ENCODE peak calls at places on chromosomes 3 and 15, in nine cellular contexts. One of them, this sample, is unnamed.

GRCh38 chr3:39255503-39256325 is 24.1 kb downstream of the CX3CR1 start:
- DNase-seq in HEK293T: no peak
- DNase-seq in activated CD8-positive, alpha-beta memory T cell treated with anti-CD3 and anti-CD28 coated beads, Interleukin-2, amount 50 U/mL, for 4 hours: no peak
- DNase-seq in heart right ventricle: peak
- DNase-seq in HFFc6: no peak
- DNase-seq in T-helper 9 cell: no peak
- DNase-seq in anterior cingulate cortex: no peak
- DNase-seq in sigmoid colon: no peak
- DNase-seq in uterus: no peak
- DNase-seq in this sample: no peak

GRCh38 chr3:114350690-114351089 is 56.9 kb downstream of the TIGIT start:
- DNase-seq in HEK293T: no peak
- DNase-seq in activated CD8-positive, alpha-beta memory T cell treated with anti-CD3 and anti-CD28 coated beads, Interleukin-2, amount 50 U/mL, for 4 hours: no peak
- DNase-seq in heart right ventricle: no peak
- DNase-seq in HFFc6: no peak
- DNase-seq in T-helper 9 cell: no peak
- DNase-seq in anterior cingulate cortex: no peak
- DNase-seq in sigmoid colon: no peak
- DNase-seq in uterus: no peak
- DNase-seq in this sample: no peak

GRCh38 chr3:99269606-99270355 is 368.3 kb upstream of the DCBLD2 start:
- DNase-seq in HEK293T: no peak
- DNase-seq in activated CD8-positive, alpha-beta memory T cell treated with anti-CD3 and anti-CD28 coated beads, Interleukin-2, amount 50 U/mL, for 4 hours: no peak
- DNase-seq in heart right ventricle: peak
- DNase-seq in HFFc6: peak
- DNase-seq in T-helper 9 cell: no peak
- DNase-seq in anterior cingulate cortex: no peak
- DNase-seq in sigmoid colon: peak
- DNase-seq in uterus: peak
- DNase-seq in this sample: no peak

GRCh38 chr15:90664650-90665287 is 52.4 kb upstream of the BLM start:
- DNase-seq in HEK293T: no peak
- DNase-seq in activated CD8-positive, alpha-beta memory T cell treated with anti-CD3 and anti-CD28 coated beads, Interleukin-2, amount 50 U/mL, for 4 hours: no peak
- DNase-seq in heart right ventricle: peak
- DNase-seq in HFFc6: no peak
- DNase-seq in T-helper 9 cell: no peak
- DNase-seq in anterior cingulate cortex: no peak
- DNase-seq in sigmoid colon: peak
- DNase-seq in uterus: peak
- DNase-seq in this sample: no peak

GRCh38 chr15:86911022-86911421 is 831.4 kb downstream of the AGBL1 start:
- DNase-seq in HEK293T: no peak
- DNase-seq in activated CD8-positive, alpha-beta memory T cell treated with anti-CD3 and anti-CD28 coated beads, Interleukin-2, amount 50 U/mL, for 4 hours: no peak
- DNase-seq in heart right ventricle: no peak
- DNase-seq in HFFc6: no peak
- DNase-seq in T-helper 9 cell: no peak
- DNase-seq in anterior cingulate cortex: no peak
- DNase-seq in sigmoid colon: no peak
- DNase-seq in uterus: no peak
- DNase-seq in this sample: no peak

GRCh38 chr3:14137445-14137844 is 12.6 kb downstream of the TMEM43 start:
- DNase-seq in HEK293T: no peak
- DNase-seq in activated CD8-positive, alpha-beta memory T cell treated with anti-CD3 and anti-CD28 coated beads, Interleukin-2, amount 50 U/mL, for 4 hours: no peak
- DNase-seq in heart right ventricle: no peak
- DNase-seq in HFFc6: no peak
- DNase-seq in T-helper 9 cell: no peak
- DNase-seq in anterior cingulate cortex: no peak
- DNase-seq in sigmoid colon: no peak
- DNase-seq in uterus: no peak
- DNase-seq in this sample: no peak

GRCh38 chr3:120170223-120170622 is 76.0 kb upstream of the GSK3B start:
- DNase-seq in HEK293T: no peak
- DNase-seq in activated CD8-positive, alpha-beta memory T cell treated with anti-CD3 and anti-CD28 coated beads, Interleukin-2, amount 50 U/mL, for 4 hours: no peak
- DNase-seq in heart right ventricle: no peak
- DNase-seq in HFFc6: peak
- DNase-seq in T-helper 9 cell: no peak
- DNase-seq in anterior cingulate cortex: no peak
- DNase-seq in sigmoid colon: no peak
- DNase-seq in uterus: no peak
- DNase-seq in this sample: no peak

GRCh38 chr3:184234224-184234623 is 4.8 kb downstream of the VWA5B2 start:
- DNase-seq in HEK293T: no peak
- DNase-seq in activated CD8-positive, alpha-beta memory T cell treated with anti-CD3 and anti-CD28 coated beads, Interleukin-2, amount 50 U/mL, for 4 hours: no peak
- DNase-seq in heart right ventricle: no peak
- DNase-seq in HFFc6: peak
- DNase-seq in T-helper 9 cell: no peak
- DNase-seq in anterior cingulate cortex: peak
- DNase-seq in sigmoid colon: no peak
- DNase-seq in uterus: peak
- DNase-seq in this sample: no peak

GRCh38 chr15:43948691-43949325 is 122.0 kb downstream of the WDR76 start:
- DNase-seq in HEK293T: no peak
- DNase-seq in activated CD8-positive, alpha-beta memory T cell treated with anti-CD3 and anti-CD28 coated beads, Interleukin-2, amount 50 U/mL, for 4 hours: no peak
- DNase-seq in heart right ventricle: no peak
- DNase-seq in HFFc6: no peak
- DNase-seq in T-helper 9 cell: no peak
- DNase-seq in anterior cingulate cortex: no peak
- DNase-seq in sigmoid colon: no peak
- DNase-seq in uterus: no peak
- DNase-seq in this sample: no peak

GRCh38 chr3:38131621-38132369 is 5.1 kb downstream of the ACAA1 start:
- DNase-seq in HEK293T: peak
- DNase-seq in activated CD8-positive, alpha-beta memory T cell treated with anti-CD3 and anti-CD28 coated beads, Interleukin-2, amount 50 U/mL, for 4 hours: no peak
- DNase-seq in heart right ventricle: no peak
- DNase-seq in HFFc6: peak
- DNase-seq in T-helper 9 cell: no peak
- DNase-seq in anterior cingulate cortex: no peak
- DNase-seq in sigmoid colon: no peak
- DNase-seq in uterus: no peak
- DNase-seq in this sample: peak

GRCh38 chr3:185330644-185331043 is 32.3 kb upstream of the MAP3K13 start:
- DNase-seq in HEK293T: no peak
- DNase-seq in activated CD8-positive, alpha-beta memory T cell treated with anti-CD3 and anti-CD28 coated beads, Interleukin-2, amount 50 U/mL, for 4 hours: no peak
- DNase-seq in heart right ventricle: no peak
- DNase-seq in HFFc6: no peak
- DNase-seq in T-helper 9 cell: no peak
- DNase-seq in anterior cingulate cortex: no peak
- DNase-seq in sigmoid colon: no peak
- DNase-seq in uterus: no peak
- DNase-seq in this sample: no peak

GRCh38 chr3:54873059-54873695 is 54.7 kb downstream of the LRTM1 start:
- DNase-seq in HEK293T: no peak
- DNase-seq in activated CD8-positive, alpha-beta memory T cell treated with anti-CD3 and anti-CD28 coated beads, Interleukin-2, amount 50 U/mL, for 4 hours: no peak
- DNase-seq in heart right ventricle: no peak
- DNase-seq in HFFc6: no peak
- DNase-seq in T-helper 9 cell: no peak
- DNase-seq in anterior cingulate cortex: no peak
- DNase-seq in sigmoid colon: no peak
- DNase-seq in uterus: no peak
- DNase-seq in this sample: no peak

GRCh38 chr3:149333518-149333859 is at the start of gene TM4SF18:
- DNase-seq in HEK293T: no peak
- DNase-seq in activated CD8-positive, alpha-beta memory T cell treated with anti-CD3 and anti-CD28 coated beads, Interleukin-2, amount 50 U/mL, for 4 hours: no peak
- DNase-seq in heart right ventricle: no peak
- DNase-seq in HFFc6: no peak
- DNase-seq in T-helper 9 cell: no peak
- DNase-seq in anterior cingulate cortex: no peak
- DNase-seq in sigmoid colon: no peak
- DNase-seq in uterus: no peak
- DNase-seq in this sample: no peak

GRCh38 chr15:70127288-70127746 is 29.6 kb upstream of the TLE3 start:
- DNase-seq in HEK293T: no peak
- DNase-seq in activated CD8-positive, alpha-beta memory T cell treated with anti-CD3 and anti-CD28 coated beads, Interleukin-2, amount 50 U/mL, for 4 hours: no peak
- DNase-seq in heart right ventricle: peak
- DNase-seq in HFFc6: no peak
- DNase-seq in T-helper 9 cell: no peak
- DNase-seq in anterior cingulate cortex: peak
- DNase-seq in sigmoid colon: peak
- DNase-seq in uterus: no peak
- DNase-seq in this sample: no peak

GRCh38 chr3:71543371-71544016 is 40.0 kb downstream of the FOXP1 start:
- DNase-seq in HEK293T: no peak
- DNase-seq in activated CD8-positive, alpha-beta memory T cell treated with anti-CD3 and anti-CD28 coated beads, Interleukin-2, amount 50 U/mL, for 4 hours: no peak
- DNase-seq in heart right ventricle: no peak
- DNase-seq in HFFc6: no peak
- DNase-seq in T-helper 9 cell: no peak
- DNase-seq in anterior cingulate cortex: peak
- DNase-seq in sigmoid colon: no peak
- DNase-seq in uterus: peak
- DNase-seq in this sample: no peak

GRCh38 chr3:32575451-32575850 is 4.8 kb upstream of the DYNC1LI1 start:
- DNase-seq in HEK293T: no peak
- DNase-seq in activated CD8-positive, alpha-beta memory T cell treated with anti-CD3 and anti-CD28 coated beads, Interleukin-2, amount 50 U/mL, for 4 hours: no peak
- DNase-seq in heart right ventricle: no peak
- DNase-seq in HFFc6: peak
- DNase-seq in T-helper 9 cell: no peak
- DNase-seq in anterior cingulate cortex: no peak
- DNase-seq in sigmoid colon: no peak
- DNase-seq in uterus: no peak
- DNase-seq in this sample: no peak

GRCh38 chr15:72463702-72464101 is 10.4 kb upstream of the ARIH1 start:
- DNase-seq in HEK293T: no peak
- DNase-seq in activated CD8-positive, alpha-beta memory T cell treated with anti-CD3 and anti-CD28 coated beads, Interleukin-2, amount 50 U/mL, for 4 hours: no peak
- DNase-seq in heart right ventricle: no peak
- DNase-seq in HFFc6: no peak
- DNase-seq in T-helper 9 cell: no peak
- DNase-seq in anterior cingulate cortex: no peak
- DNase-seq in sigmoid colon: no peak
- DNase-seq in uterus: no peak
- DNase-seq in this sample: no peak

GRCh38 chr15:79896131-79896633 is 632 bp downstream of the MTHFS start:
- DNase-seq in HEK293T: peak
- DNase-seq in activated CD8-positive, alpha-beta memory T cell treated with anti-CD3 and anti-CD28 coated beads, Interleukin-2, amount 50 U/mL, for 4 hours: peak
- DNase-seq in heart right ventricle: no peak
- DNase-seq in HFFc6: no peak
- DNase-seq in T-helper 9 cell: no peak
- DNase-seq in anterior cingulate cortex: no peak
- DNase-seq in sigmoid colon: no peak
- DNase-seq in uterus: no peak
- DNase-seq in this sample: no peak

GRCh38 chr3:134064081-134064480 is 34.4 kb upstream of the SLCO2A1 start:
- DNase-seq in HEK293T: no peak
- DNase-seq in activated CD8-positive, alpha-beta memory T cell treated with anti-CD3 and anti-CD28 coated beads, Interleukin-2, amount 50 U/mL, for 4 hours: no peak
- DNase-seq in heart right ventricle: no peak
- DNase-seq in HFFc6: no peak
- DNase-seq in T-helper 9 cell: no peak
- DNase-seq in anterior cingulate cortex: no peak
- DNase-seq in sigmoid colon: no peak
- DNase-seq in uterus: no peak
- DNase-seq in this sample: no peak

GRCh38 chr15:58190419-58190818 is 52.2 kb downstream of the AQP9 start:
- DNase-seq in HEK293T: no peak
- DNase-seq in activated CD8-positive, alpha-beta memory T cell treated with anti-CD3 and anti-CD28 coated beads, Interleukin-2, amount 50 U/mL, for 4 hours: no peak
- DNase-seq in heart right ventricle: no peak
- DNase-seq in HFFc6: no peak
- DNase-seq in T-helper 9 cell: no peak
- DNase-seq in anterior cingulate cortex: no peak
- DNase-seq in sigmoid colon: no peak
- DNase-seq in uterus: no peak
- DNase-seq in this sample: no peak

GRCh38 chr15:51401872-51402517 is 60.5 kb downstream of the GLDN start:
- DNase-seq in HEK293T: peak
- DNase-seq in activated CD8-positive, alpha-beta memory T cell treated with anti-CD3 and anti-CD28 coated beads, Interleukin-2, amount 50 U/mL, for 4 hours: no peak
- DNase-seq in heart right ventricle: peak
- DNase-seq in HFFc6: peak
- DNase-seq in T-helper 9 cell: no peak
- DNase-seq in anterior cingulate cortex: peak
- DNase-seq in sigmoid colon: no peak
- DNase-seq in uterus: no peak
- DNase-seq in this sample: no peak

GRCh38 chr3:154799801-154800200 is 280.3 kb upstream of the MME start:
- DNase-seq in HEK293T: no peak
- DNase-seq in activated CD8-positive, alpha-beta memory T cell treated with anti-CD3 and anti-CD28 coated beads, Interleukin-2, amount 50 U/mL, for 4 hours: no peak
- DNase-seq in heart right ventricle: no peak
- DNase-seq in HFFc6: no peak
- DNase-seq in T-helper 9 cell: no peak
- DNase-seq in anterior cingulate cortex: no peak
- DNase-seq in sigmoid colon: no peak
- DNase-seq in uterus: no peak
- DNase-seq in this sample: no peak

GRCh38 chr3:56753206-56753605 is 48.5 kb downstream of the ARHGEF3 start:
- DNase-seq in HEK293T: no peak
- DNase-seq in activated CD8-positive, alpha-beta memory T cell treated with anti-CD3 and anti-CD28 coated beads, Interleukin-2, amount 50 U/mL, for 4 hours: no peak
- DNase-seq in heart right ventricle: no peak
- DNase-seq in HFFc6: peak
- DNase-seq in T-helper 9 cell: no peak
- DNase-seq in anterior cingulate cortex: no peak
- DNase-seq in sigmoid colon: no peak
- DNase-seq in uterus: no peak
- DNase-seq in this sample: no peak

GRCh38 chr3:103991461-103992115 is 1375.1 kb upstream of the ALCAM start:
- DNase-seq in HEK293T: peak
- DNase-seq in activated CD8-positive, alpha-beta memory T cell treated with anti-CD3 and anti-CD28 coated beads, Interleukin-2, amount 50 U/mL, for 4 hours: no peak
- DNase-seq in heart right ventricle: no peak
- DNase-seq in HFFc6: no peak
- DNase-seq in T-helper 9 cell: no peak
- DNase-seq in anterior cingulate cortex: no peak
- DNase-seq in sigmoid colon: no peak
- DNase-seq in uterus: no peak
- DNase-seq in this sample: no peak

GRCh38 chr3:71117572-71118247 is 465.8 kb downstream of the FOXP1 start:
- DNase-seq in HEK293T: no peak
- DNase-seq in activated CD8-positive, alpha-beta memory T cell treated with anti-CD3 and anti-CD28 coated beads, Interleukin-2, amount 50 U/mL, for 4 hours: no peak
- DNase-seq in heart right ventricle: no peak
- DNase-seq in HFFc6: no peak
- DNase-seq in T-helper 9 cell: no peak
- DNase-seq in anterior cingulate cortex: no peak
- DNase-seq in sigmoid colon: no peak
- DNase-seq in uterus: no peak
- DNase-seq in this sample: no peak

GRCh38 chr15:90022345-90022744 is 21.2 kb downstream of the ZNF710 start:
- DNase-seq in HEK293T: no peak
- DNase-seq in activated CD8-positive, alpha-beta memory T cell treated with anti-CD3 and anti-CD28 coated beads, Interleukin-2, amount 50 U/mL, for 4 hours: no peak
- DNase-seq in heart right ventricle: no peak
- DNase-seq in HFFc6: no peak
- DNase-seq in T-helper 9 cell: no peak
- DNase-seq in anterior cingulate cortex: no peak
- DNase-seq in sigmoid colon: peak
- DNase-seq in uterus: no peak
- DNase-seq in this sample: no peak

GRCh38 chr3:30408105-30408557 is 198.3 kb upstream of the TGFBR2 start:
- DNase-seq in HEK293T: no peak
- DNase-seq in activated CD8-positive, alpha-beta memory T cell treated with anti-CD3 and anti-CD28 coated beads, Interleukin-2, amount 50 U/mL, for 4 hours: no peak
- DNase-seq in heart right ventricle: no peak
- DNase-seq in HFFc6: no peak
- DNase-seq in T-helper 9 cell: no peak
- DNase-seq in anterior cingulate cortex: no peak
- DNase-seq in sigmoid colon: no peak
- DNase-seq in uterus: no peak
- DNase-seq in this sample: no peak

GRCh38 chr3:12222765-12223485 is 64.2 kb upstream of the TIMP4 start:
- DNase-seq in HEK293T: no peak
- DNase-seq in activated CD8-positive, alpha-beta memory T cell treated with anti-CD3 and anti-CD28 coated beads, Interleukin-2, amount 50 U/mL, for 4 hours: no peak
- DNase-seq in heart right ventricle: no peak
- DNase-seq in HFFc6: peak
- DNase-seq in T-helper 9 cell: no peak
- DNase-seq in anterior cingulate cortex: no peak
- DNase-seq in sigmoid colon: no peak
- DNase-seq in uterus: no peak
- DNase-seq in this sample: no peak

GRCh38 chr15:51706931-51707608 is 25.8 kb downstream of the SCG3 start:
- DNase-seq in HEK293T: no peak
- DNase-seq in activated CD8-positive, alpha-beta memory T cell treated with anti-CD3 and anti-CD28 coated beads, Interleukin-2, amount 50 U/mL, for 4 hours: no peak
- DNase-seq in heart right ventricle: no peak
- DNase-seq in HFFc6: no peak
- DNase-seq in T-helper 9 cell: no peak
- DNase-seq in anterior cingulate cortex: no peak
- DNase-seq in sigmoid colon: no peak
- DNase-seq in uterus: no peak
- DNase-seq in this sample: no peak

GRCh38 chr15:70126382-70126781 is 28.7 kb upstream of the TLE3 start:
- DNase-seq in HEK293T: no peak
- DNase-seq in activated CD8-positive, alpha-beta memory T cell treated with anti-CD3 and anti-CD28 coated beads, Interleukin-2, amount 50 U/mL, for 4 hours: no peak
- DNase-seq in heart right ventricle: no peak
- DNase-seq in HFFc6: no peak
- DNase-seq in T-helper 9 cell: no peak
- DNase-seq in anterior cingulate cortex: no peak
- DNase-seq in sigmoid colon: peak
- DNase-seq in uterus: no peak
- DNase-seq in this sample: no peak

GRCh38 chr15:67790610-67791319 is 34.5 kb upstream of the SKOR1 start:
- DNase-seq in HEK293T: no peak
- DNase-seq in activated CD8-positive, alpha-beta memory T cell treated with anti-CD3 and anti-CD28 coated beads, Interleukin-2, amount 50 U/mL, for 4 hours: no peak
- DNase-seq in heart right ventricle: no peak
- DNase-seq in HFFc6: no peak
- DNase-seq in T-helper 9 cell: no peak
- DNase-seq in anterior cingulate cortex: no peak
- DNase-seq in sigmoid colon: no peak
- DNase-seq in uterus: no peak
- DNase-seq in this sample: no peak

This sample was measured in CD8-positive, alpha-beta T cell.